ENCODE peak calls at places on chromosome 16, in seven cellular contexts. B is fibroblast of lung; X is T-helper 9 cell; W is AG10803; L is stimulated activated CD4-positive, alpha-beta T cell treated with anti-CD3 and anti-CD28 coated beads, Interleukin-4, amount 100 ng/mL, for 24 hours; K is CD8-positive, alpha-beta T cell; U is HT1080. C is an unnamed sample.

GRCh38 chr16:85568519-85568918 is 44.6 kb upstream of the GSE1 start:
- DNase-seq in B (no peak), X (no peak), W (no peak), L (no peak), K (no peak), U (no peak), C (no peak)

GRCh38 chr16:88353232-88353631 is 29.5 kb upstream of the ZNF469 start:
- DNase-seq in B (no peak), X (no peak), W (no peak), L (no peak), K (no peak), U (no peak), C (no peak)

GRCh38 chr16:87330257-87330624 is 13.0 kb upstream of the C16orf95 start:
- DNase-seq in B (no peak), X (no peak), W (no peak), L (no peak), K (no peak), U (no peak), C (no peak)

GRCh38 chr16:48123104-48123788 is 32.5 kb downstream of the ABCC12 start:
- DNase-seq in B (peak), X (no peak), W (peak), L (peak), K (no peak), U (peak), C (no peak)

GRCh38 chr16:84911490-84912216 is 91.9 kb downstream of the CRISPLD2 start:
- DNase-seq in B (peak), X (no peak), W (peak), L (no peak), K (no peak), U (no peak), C (peak)

GRCh38 chr16:50422926-50423325 is 54.1 kb upstream of the BRD7 start:
- DNase-seq in B (no peak), X (no peak), W (no peak), L (no peak), K (no peak), U (no peak), C (no peak)

GRCh38 chr16:49644143-49644460 is 211.8 kb downstream of the ZNF423 start:
- DNase-seq in B (peak), X (no peak), W (no peak), L (no peak), K (no peak), U (no peak), C (no peak)

GRCh38 chr16:21523411-21524067 is 75.8 kb upstream of the METTL9 start:
- DNase-seq in B (no peak), X (no peak), W (no peak), L (no peak), K (no peak), U (no peak), C (no peak)

GRCh38 chr16:2799205-2799851 is 1.1 kb downstream of the PRSS41 start:
- DNase-seq in B (no peak), X (no peak), W (no peak), L (no peak), K (no peak), U (no peak), C (no peak)

GRCh38 chr16:49643429-49644142 is 212.3 kb downstream of the ZNF423 start:
- DNase-seq in B (peak), X (no peak), W (peak), L (no peak), K (no peak), U (peak), C (no peak)

GRCh38 chr16:85173077-85173980 is 61.1 kb upstream of the CIBAR2 start:
- DNase-seq in B (peak), X (no peak), W (peak), L (no peak), K (no peak), U (peak), C (no peak)

GRCh38 chr16:88014201-88014781 is 63.1 kb downstream of the BANP start:
- DNase-seq in B (peak), X (no peak), W (no peak), L (no peak), K (no peak), U (peak), C (no peak)

GRCh38 chr16:89357460-89357859 is 132.9 kb downstream of the ANKRD11 start:
- DNase-seq in B (no peak), X (no peak), W (no peak), L (no peak), K (no peak), U (no peak), C (no peak)

GRCh38 chr16:1825381-1825863 is 1.2 kb downstream of the HAGH start:
- DNase-seq in B (no peak), X (no peak), W (no peak), L (no peak), K (no peak), U (no peak), C (no peak)

GRCh38 chr16:22123146-22123545 is 30.8 kb downstream of the VWA3A start:
- DNase-seq in B (no peak), X (no peak), W (no peak), L (no peak), K (no peak), U (peak), C (peak)

GRCh38 chr16:4214215-4214621 is 27.7 kb downstream of the SRL start:
- DNase-seq in B (peak), X (no peak), W (peak), L (no peak), K (no peak), U (peak), C (no peak)

GRCh38 chr16:50977064-50977621 is 173.9 kb downstream of the SALL1 start:
- DNase-seq in B (no peak), X (no peak), W (no peak), L (no peak), K (no peak), U (no peak), C (no peak)

GRCh38 chr16:79977974-79978836 is 377.7 kb upstream of the MAF start:
- DNase-seq in B (no peak), X (no peak), W (no peak), L (no peak), K (no peak), U (no peak), C (no peak)

GRCh38 chr16:1152123-1152638 is 725 bp upstream of the CACNA1H start:
- DNase-seq in B (no peak), X (peak), W (no peak), L (peak), K (peak), U (no peak), C (no peak)

GRCh38 chr16:69555437-69555836 is 10.3 kb upstream of the NFAT5 start:
- DNase-seq in B (no peak), X (no peak), W (no peak), L (no peak), K (no peak), U (no peak), C (no peak)

GRCh38 chr16:66278111-66278531 is 88.4 kb upstream of the CDH5 start:
- DNase-seq in B (no peak), X (no peak), W (no peak), L (no peak), K (no peak), U (no peak), C (no peak)

GRCh38 chr16:85491798-85492616 is 121.1 kb upstream of the GSE1 start:
- DNase-seq in B (peak), X (no peak), W (peak), L (no peak), K (peak), U (no peak), C (no peak)

GRCh38 chr16:57667526-57668258 is 414 bp upstream of the ADGRG3 start:
- DNase-seq in B (peak), X (no peak), W (no peak), L (no peak), K (peak), U (no peak), C (peak)

GRCh38 chr16:69329369-69330285 is 761 bp downstream of the PDF start:
- DNase-seq in B (peak), X (peak), W (no peak), L (peak), K (peak), U (no peak), C (no peak)

GRCh38 chr16:10325783-10326543 is 59.9 kb upstream of the ATF7IP2 start:
- DNase-seq in B (no peak), X (no peak), W (no peak), L (no peak), K (no peak), U (no peak), C (no peak)

GRCh38 chr16:83743720-83744119 is 64.1 kb upstream of the HSBP1 start:
- DNase-seq in B (no peak), X (no peak), W (no peak), L (no peak), K (no peak), U (no peak), C (no peak)

GRCh38 chr16:83899272-83899897 is 470 bp downstream of the MLYCD start:
- DNase-seq in B (peak), X (peak), W (peak), L (peak), K (peak), U (peak), C (peak)

GRCh38 chr16:2027024-2028010 is 615 bp downstream of the NHERF2 start:
- DNase-seq in B (no peak), X (no peak), W (peak), L (no peak), K (no peak), U (peak), C (no peak)

GRCh38 chr16:63617990-63618763 is 1503.7 kb downstream of the CDH11 start:
- DNase-seq in B (peak), X (no peak), W (no peak), L (no peak), K (no peak), U (no peak), C (no peak)

GRCh38 chr16:52677487-52677886 is 130.5 kb upstream of the TOX3 start:
- DNase-seq in B (no peak), X (no peak), W (no peak), L (no peak), K (no peak), U (no peak), C (no peak)

GRCh38 chr16:50196736-50197135 is 43.6 kb downstream of the TENT4B start:
- DNase-seq in B (peak), X (no peak), W (peak), L (no peak), K (peak), U (peak), C (no peak)

GRCh38 chr16:78196527-78196926 is 97.1 kb downstream of the WWOX start:
- DNase-seq in B (no peak), X (no peak), W (no peak), L (no peak), K (no peak), U (no peak), C (no peak)

GRCh38 chr16:30621765-30622164 is 11.6 kb upstream of the ZNF689 start:
- DNase-seq in B (no peak), X (no peak), W (peak), L (no peak), K (no peak), U (peak), C (no peak)

GRCh38 chr16:20875358-20875656 is 24.9 kb downstream of the DCUN1D3 start:
- DNase-seq in B (no peak), X (no peak), W (no peak), L (no peak), K (no peak), U (no peak), C (no peak)

GRCh38 chr16:86232496-86232895 is 277.8 kb upstream of the FOXF1 start:
- DNase-seq in B (no peak), X (no peak), W (no peak), L (no peak), K (no peak), U (no peak), C (no peak)

GRCh38 chr16:74888227-74888862 is 96.6 kb downstream of the WDR59 start:
- DNase-seq in B (no peak), X (peak), W (no peak), L (no peak), K (no peak), U (no peak), C (no peak)

GRCh38 chr16:85396879-85397871 is 215.9 kb upstream of the GSE1 start:
- DNase-seq in B (no peak), X (no peak), W (no peak), L (no peak), K (no peak), U (no peak), C (no peak)

GRCh38 chr16:53886482-53887378 is 182.8 kb downstream of the FTO start:
- DNase-seq in B (no peak), X (no peak), W (no peak), L (no peak), K (no peak), U (no peak), C (no peak)

GRCh38 chr16:87896924-87897562 is 27.7 kb upstream of the SLC7A5 start:
- DNase-seq in B (no peak), X (no peak), W (no peak), L (no peak), K (no peak), U (no peak), C (no peak)